ENCODE peak calls at places on chromosomes 16 and 17, in eight cellular contexts. F is AG10803; D is MG63; H is CD4-positive, alpha-beta memory T cell; Q is ascending aorta; L is astrocyte of the cerebellum; E is HAP-1; R is neural progenitor cell. M is an unnamed sample.

GRCh38 chr16:89187337-89188063 is 12.8 kb downstream of the SLC22A31 start:
- DNase-seq in E (peak; percentile 15), R (peak; percentile 42), D (no peak), H (peak; percentile 36), L (no peak), Q (no peak), F (no peak), M (no peak)

GRCh38 chr17:78174332-78174869 is 6.0 kb downstream of the SYNGR2 start:
- DNase-seq in Q (peak; percentile 93), E (no peak), D (no peak), R (no peak), H (no peak), F (no peak), L (no peak), M (peak; percentile 87)

GRCh38 chr17:37844158-37844976 is 79.8 kb upstream of the TBC1D3K start:
- DNase-seq in D (peak; percentile 53), R (peak; percentile 85), E (peak; percentile 38), L (no peak), Q (peak; percentile 77), H (peak; percentile 16), F (peak; percentile 53), M (no peak)

GRCh38 chr16:58366247-58367031 is 25.8 kb upstream of the GINS3 start:
- DNase-seq in Q (no peak), F (peak; percentile 1), D (peak; percentile 72), H (no peak), L (no peak), E (no peak), R (no peak), M (no peak)

GRCh38 chr16:18792836-18793433 is 2.8 kb upstream of the RPS15A start:
- DNase-seq in E (no peak), R (no peak), H (no peak), L (no peak), F (no peak), D (no peak), Q (no peak), M (no peak)

GRCh38 chr17:73027130-73027741 is 65.3 kb downstream of the SLC39A11 start:
- DNase-seq in F (peak; percentile 89), R (no peak), L (no peak), Q (no peak), E (no peak), D (no peak), H (no peak), M (no peak)

GRCh38 chr17:8153550-8153956 is 1.3 kb upstream of the PER1 start:
- DNase-seq in Q (peak; percentile 94), D (peak; percentile 93), L (peak; percentile 88), R (peak; percentile 41), E (peak; percentile 73), H (peak; percentile 39), F (peak; percentile 97), M (no peak)

GRCh38 chr16:27365142-27366089 is 36.6 kb upstream of the IL21R start:
- DNase-seq in H (no peak), E (no peak), L (no peak), Q (no peak), R (no peak), F (peak; percentile 9), D (no peak), M (no peak)

GRCh38 chr17:38879878-38880727 is 10.2 kb downstream of the LASP1 start:
- DNase-seq in E (peak; percentile 61), R (peak; percentile 85), D (peak; percentile 93), Q (peak; percentile 76), H (no peak), F (peak; percentile 85), L (peak; percentile 69), M (no peak)

GRCh38 chr17:57257911-57258885 is 1.9 kb downstream of the MSI2 start:
- DNase-seq in L (no peak), H (no peak), Q (no peak), R (peak; percentile 69), E (peak; percentile 42), D (no peak), F (no peak), M (no peak)

GRCh38 chr16:58124601-58124915 is 4.6 kb downstream of the CFAP20 start:
- DNase-seq in F (peak; percentile 39), Q (no peak), R (no peak), L (no peak), H (no peak), D (peak; percentile 48), E (no peak), M (no peak)

GRCh38 chr16:49452108-49452507 is 78.5 kb downstream of the C16orf78 start:
- DNase-seq in H (no peak), R (no peak), D (no peak), F (no peak), L (no peak), Q (no peak), E (no peak), M (no peak)

GRCh38 chr17:7740481-7741001 is 23.0 kb downstream of the DNAH2 start:
- DNase-seq in R (no peak), L (no peak), D (no peak), E (no peak), Q (no peak), H (no peak), F (no peak), M (no peak)

GRCh38 chr16:16150117-16150877 is 73.0 kb downstream of the ABCC6 start:
- DNase-seq in E (no peak), R (no peak), F (peak; percentile 62), L (peak; percentile 46), H (no peak), D (peak; percentile 22), Q (peak; percentile 71), M (no peak)

GRCh38 chr16:66572356-66572755 is 6.1 kb downstream of the CMTM1 start:
- DNase-seq in Q (no peak), R (no peak), D (no peak), F (no peak), H (no peak), L (no peak), E (no peak), M (no peak)

GRCh38 chr16:27690604-27691003 is 140.7 kb downstream of the KATNIP start:
- DNase-seq in R (peak; percentile 47), L (no peak), E (no peak), Q (peak; percentile 42), H (peak; percentile 3), D (no peak), F (peak; percentile 23), M (no peak)

GRCh38 chr17:17641621-17642409 is 39.4 kb upstream of the RAI1 start:
- DNase-seq in R (peak; percentile 79), F (peak; percentile 76), L (peak; percentile 71), H (peak; percentile 74), E (peak; percentile 86), Q (peak; percentile 85), D (peak; percentile 37), M (peak; percentile 84)

GRCh38 chr17:41329279-41329925 is 13.9 kb upstream of the KRTAP17-1 start:
- DNase-seq in F (peak; percentile 64), D (peak; percentile 77), Q (no peak), R (peak; percentile 68), E (no peak), H (no peak), L (no peak), M (no peak)

GRCh38 chr17:31294231-31294630 is 2.8 kb downstream of the OMG start:
- DNase-seq in E (peak; percentile 21), F (no peak), Q (no peak), D (no peak), H (no peak), R (no peak), L (no peak), M (no peak)

GRCh38 chr16:72666267-72666666 is 381.7 kb downstream of the ZFHX3 start:
- DNase-seq in D (no peak), E (no peak), Q (no peak), R (peak; percentile 12), L (no peak), F (peak; percentile 11), H (no peak), M (no peak)

GRCh38 chr16:75250809-75251279 is 580 bp downstream of the BCAR1 start:
- DNase-seq in Q (peak; percentile 80), H (peak; percentile 19), R (peak; percentile 55), L (no peak), E (no peak), D (no peak), F (no peak), M (no peak)
- H3K4me3 ChIP-seq in Q (peak overlapping the region; percentile 69), H (peak overlapping the region; percentile 13), R (peak overlapping the region; percentile 90), L (peak overlapping the region; percentile 70), E (peak overlapping the region; percentile 62), D (peak overlapping the region; percentile 70), F (peak overlapping the region; percentile 87), M (peak overlapping the region; percentile 82)

GRCh38 chr17:66437466-66438026 is 135.1 kb downstream of the PRKCA start:
- DNase-seq in L (no peak), E (no peak), F (peak; percentile 25), R (no peak), H (no peak), D (no peak), Q (no peak), M (no peak)

GRCh38 chr17:66443601-66444000 is 141.2 kb downstream of the PRKCA start:
- DNase-seq in Q (no peak), R (no peak), E (no peak), H (no peak), D (no peak), L (no peak), F (no peak), M (no peak)

GRCh38 chr17:66438101-66438500 is 135.7 kb downstream of the PRKCA start:
- DNase-seq in Q (no peak), E (no peak), L (no peak), F (no peak), R (no peak), H (no peak), D (no peak), M (no peak)

GRCh38 chr17:66444001-66444400 is 141.6 kb downstream of the PRKCA start:
- DNase-seq in H (no peak), E (no peak), Q (no peak), L (no peak), R (no peak), D (no peak), F (no peak), M (no peak)

DNA sequence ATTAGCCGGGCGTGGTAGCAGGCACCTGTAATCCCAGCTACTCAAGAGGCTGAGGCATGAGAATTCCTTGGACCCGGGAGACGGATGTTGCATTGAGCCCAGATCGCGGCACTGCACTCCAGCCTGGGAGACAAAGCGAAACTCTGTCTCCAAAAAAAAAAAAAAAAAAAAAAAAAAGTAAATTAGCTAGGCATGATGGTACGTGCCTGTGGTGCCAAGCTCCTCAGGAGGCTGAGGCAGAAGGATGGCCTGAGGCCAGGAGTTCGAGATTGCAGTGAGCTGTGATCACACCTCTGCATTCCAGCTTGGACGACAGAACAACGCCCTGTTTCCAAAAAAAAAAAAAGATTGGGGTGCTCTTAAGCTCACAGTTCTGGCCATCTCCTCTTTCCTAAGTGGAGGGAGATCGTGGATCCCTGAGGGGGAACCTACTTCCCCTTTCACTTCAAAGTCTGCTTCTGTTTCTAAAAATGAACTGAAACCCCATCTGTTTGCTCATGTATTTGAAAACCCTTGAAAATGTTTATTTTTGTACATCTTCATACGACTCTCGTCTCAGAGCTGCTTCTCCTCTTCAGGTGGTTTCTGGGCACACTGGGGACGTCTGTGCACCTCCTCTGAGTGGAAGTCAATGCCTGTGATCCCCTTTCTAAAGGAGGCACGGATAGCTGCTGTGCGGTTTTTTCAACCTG is 138.7 kb downstream of the PRKCA start:
- DNase-seq in F (no peak), R (no peak), D (peak; percentile 67), Q (no peak), H (no peak), E (no peak), L (no peak), M (no peak)
- H3K4me3 ChIP-seq in F (no peak overlapping the region), R (no peak overlapping the region), D (no peak overlapping the region), Q (peak overlapping the region; percentile 32), H (no peak overlapping the region), E (no peak overlapping the region), L (no peak overlapping the region), M (peak overlapping the region; percentile 0)

GRCh38 chr17:81354944-81355327 is 40.3 kb upstream of the BAHCC1 start:
- DNase-seq in Q (no peak), F (no peak), E (no peak), H (no peak), L (no peak), D (no peak), R (no peak), M (no peak)
- H3K4me3 ChIP-seq in Q (no peak overlapping the region), F (no peak overlapping the region), E (no peak overlapping the region), H (no peak overlapping the region), L (no peak overlapping the region), D (no peak overlapping the region), R (no peak overlapping the region), M (no peak overlapping the region)

GRCh38 chr16:60636117-60636516 is 1400.1 kb downstream of the CDH8 start:
- DNase-seq in D (no peak), E (no peak), H (no peak), F (no peak), L (no peak), Q (no peak), R (no peak), M (no peak)
- H3K4me3 ChIP-seq in D (no peak overlapping the region), E (no peak overlapping the region), H (no peak overlapping the region), F (no peak overlapping the region), L (no peak overlapping the region), Q (no peak overlapping the region), R (no peak overlapping the region), M (no peak overlapping the region)

M was measured in suprapubic skin.